ENCODE peak calls at places on chromosomes 12 and 14, in seven cellular contexts. One of them, this sample, is unnamed. For H3K4me1, the result is how much of the 10 kb centered on the place peaks cover.

GRCh38 chr12:94426049-94426448 is 33.6 kb downstream of the CEP83 start:
- DNase-seq in heart right ventricle: no peak
- DNase-seq in HepG2: no peak
- DNase-seq in tibial nerve: no peak
- DNase-seq in heart left ventricle: no peak
- DNase-seq in OCI-LY7: no peak
- DNase-seq in kidney: no peak
- DNase-seq in this sample: no peak

GRCh38 chr12:93696462-93696861 is 19.3 kb downstream of the CRADD start:
- DNase-seq in heart right ventricle: no peak
- DNase-seq in HepG2: no peak
- DNase-seq in tibial nerve: no peak
- DNase-seq in heart left ventricle: no peak
- DNase-seq in OCI-LY7: no peak
- DNase-seq in kidney: no peak
- DNase-seq in this sample: no peak

GRCh38 chr12:49190317-49190716 is 1.4 kb upstream of the TUBA1A start:
- DNase-seq in heart right ventricle: no peak
- DNase-seq in HepG2: no peak
- DNase-seq in tibial nerve: no peak
- DNase-seq in heart left ventricle: no peak
- DNase-seq in OCI-LY7: no peak
- DNase-seq in kidney: no peak
- DNase-seq in this sample: no peak

GRCh38 chr12:22935090-22935489 is 310.1 kb downstream of the ETNK1 start:
- DNase-seq in heart right ventricle: peak
- DNase-seq in HepG2: no peak
- DNase-seq in tibial nerve: no peak
- DNase-seq in heart left ventricle: peak
- DNase-seq in OCI-LY7: no peak
- DNase-seq in kidney: no peak
- DNase-seq in this sample: no peak

GRCh38 chr12:122659579-122659978 is 43.6 kb downstream of the HCAR2 start:
- DNase-seq in heart right ventricle: peak
- DNase-seq in HepG2: no peak
- DNase-seq in tibial nerve: no peak
- DNase-seq in heart left ventricle: peak
- DNase-seq in OCI-LY7: no peak
- DNase-seq in kidney: peak
- DNase-seq in this sample: no peak

GRCh38 chr12:1801285-1801975 is 18.9 kb upstream of the LRTM2 start:
- DNase-seq in heart right ventricle: no peak
- DNase-seq in HepG2: no peak
- DNase-seq in tibial nerve: peak
- DNase-seq in heart left ventricle: no peak
- DNase-seq in OCI-LY7: no peak
- DNase-seq in kidney: no peak
- DNase-seq in this sample: no peak

GRCh38 chr14:41037388-41037787 is 569.3 kb upstream of the LRFN5 start:
- DNase-seq in heart right ventricle: no peak
- DNase-seq in HepG2: no peak
- DNase-seq in tibial nerve: no peak
- DNase-seq in heart left ventricle: no peak
- DNase-seq in OCI-LY7: no peak
- DNase-seq in kidney: no peak
- DNase-seq in this sample: no peak

GRCh38 chr12:57370084-57370483 is 60.8 kb downstream of the R3HDM2 start:
- DNase-seq in heart right ventricle: no peak
- DNase-seq in HepG2: no peak
- DNase-seq in tibial nerve: no peak
- DNase-seq in heart left ventricle: no peak
- DNase-seq in OCI-LY7: no peak
- DNase-seq in kidney: no peak
- DNase-seq in this sample: no peak

GRCh38 chr12:64625243-64626077 is 15.2 kb downstream of the RASSF3 start:
- DNase-seq in heart right ventricle: peak
- DNase-seq in HepG2: peak
- DNase-seq in tibial nerve: no peak
- DNase-seq in heart left ventricle: peak
- DNase-seq in OCI-LY7: peak
- DNase-seq in kidney: peak
- DNase-seq in this sample: peak

GRCh38 chr12:76080729-76081415 is 3.6 kb downstream of the NAP1L1 start:
- DNase-seq in heart right ventricle: no peak
- DNase-seq in HepG2: peak
- DNase-seq in tibial nerve: no peak
- DNase-seq in heart left ventricle: no peak
- DNase-seq in OCI-LY7: peak
- DNase-seq in kidney: no peak
- DNase-seq in this sample: no peak

DNA sequence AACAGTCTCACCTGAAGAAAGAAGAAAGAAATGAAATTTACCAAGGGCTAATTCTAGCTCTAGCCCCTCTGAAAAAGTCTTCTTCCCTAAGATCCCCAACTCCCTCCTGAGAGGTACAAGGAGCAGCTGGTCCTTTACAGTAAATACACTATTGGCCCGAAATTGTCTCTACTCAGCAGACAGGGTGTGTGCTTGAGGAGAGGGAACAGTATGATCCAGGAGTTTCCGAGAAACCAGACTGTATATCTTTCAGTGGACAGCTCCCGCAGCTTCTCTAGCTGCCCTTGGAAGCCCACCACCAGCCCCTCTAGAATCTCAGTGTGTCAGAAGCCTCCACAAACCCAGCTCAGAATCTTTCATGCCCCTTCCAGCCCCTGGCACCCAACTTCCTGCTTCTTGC is 8.1 kb downstream of the GPR84 start:
- DNase-seq in heart right ventricle: no peak
- DNase-seq in HepG2: no peak
- DNase-seq in tibial nerve: no peak
- DNase-seq in heart left ventricle: no peak
- DNase-seq in OCI-LY7: no peak
- DNase-seq in kidney: no peak
- DNase-seq in this sample: no peak
- H3K4me1 ChIP-seq in heart right ventricle: under half
- H3K4me1 ChIP-seq in HepG2: half or more
- H3K4me1 ChIP-seq in tibial nerve: under half
- H3K4me1 ChIP-seq in heart left ventricle: under half
- H3K4me1 ChIP-seq in OCI-LY7: under half
- H3K4me1 ChIP-seq in kidney: under half
- H3K4me1 ChIP-seq in this sample: under half

GRCh38 chr12:27009926-27010325 is 4.3 kb downstream of the TM7SF3 start:
- DNase-seq in heart right ventricle: no peak
- DNase-seq in HepG2: no peak
- DNase-seq in tibial nerve: no peak
- DNase-seq in heart left ventricle: no peak
- DNase-seq in OCI-LY7: peak
- DNase-seq in kidney: no peak
- DNase-seq in this sample: no peak
- H3K4me1 ChIP-seq in heart right ventricle: under half
- H3K4me1 ChIP-seq in HepG2: half or more
- H3K4me1 ChIP-seq in tibial nerve: under half
- H3K4me1 ChIP-seq in heart left ventricle: under half
- H3K4me1 ChIP-seq in OCI-LY7: half or more
- H3K4me1 ChIP-seq in kidney: under half
- H3K4me1 ChIP-seq in this sample: under half

DNA sequence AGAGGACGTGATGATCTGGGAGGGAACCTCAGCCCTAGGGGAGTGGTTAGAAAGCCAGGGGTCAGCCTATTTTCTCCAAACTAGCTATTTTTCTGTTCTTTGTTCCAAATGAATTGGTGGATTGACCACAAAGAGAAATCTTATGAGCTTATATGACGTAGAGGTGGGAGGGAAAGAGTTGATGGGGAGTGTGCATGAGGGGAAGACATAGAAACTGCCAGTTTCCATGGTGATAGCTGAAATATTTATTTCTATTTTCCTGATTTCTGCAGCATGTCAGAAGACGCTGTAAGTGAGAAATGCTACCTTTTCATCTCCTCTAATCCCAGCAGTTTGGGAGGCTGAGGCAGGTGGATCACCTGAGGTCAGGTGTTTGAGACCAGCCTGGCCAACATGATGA is 51.4 kb upstream of the CISTR start:
- DNase-seq in heart right ventricle: no peak
- DNase-seq in HepG2: no peak
- DNase-seq in tibial nerve: no peak
- DNase-seq in heart left ventricle: no peak
- DNase-seq in OCI-LY7: no peak
- DNase-seq in kidney: no peak
- DNase-seq in this sample: no peak
- H3K4me1 ChIP-seq in heart right ventricle: under half
- H3K4me1 ChIP-seq in HepG2: half or more
- H3K4me1 ChIP-seq in tibial nerve: under half
- H3K4me1 ChIP-seq in heart left ventricle: under half
- H3K4me1 ChIP-seq in OCI-LY7: under half
- H3K4me1 ChIP-seq in kidney: under half
- H3K4me1 ChIP-seq in this sample: under half

GRCh38 chr12:131801254-131801866 is 26.8 kb upstream of the MMP17 start:
- DNase-seq in heart right ventricle: no peak
- DNase-seq in HepG2: no peak
- DNase-seq in tibial nerve: no peak
- DNase-seq in heart left ventricle: no peak
- DNase-seq in OCI-LY7: no peak
- DNase-seq in kidney: no peak
- DNase-seq in this sample: no peak
- H3K4me1 ChIP-seq in heart right ventricle: under half
- H3K4me1 ChIP-seq in HepG2: under half
- H3K4me1 ChIP-seq in tibial nerve: under half
- H3K4me1 ChIP-seq in heart left ventricle: under half
- H3K4me1 ChIP-seq in OCI-LY7: under half
- H3K4me1 ChIP-seq in kidney: under half
- H3K4me1 ChIP-seq in this sample: under half

DNA sequence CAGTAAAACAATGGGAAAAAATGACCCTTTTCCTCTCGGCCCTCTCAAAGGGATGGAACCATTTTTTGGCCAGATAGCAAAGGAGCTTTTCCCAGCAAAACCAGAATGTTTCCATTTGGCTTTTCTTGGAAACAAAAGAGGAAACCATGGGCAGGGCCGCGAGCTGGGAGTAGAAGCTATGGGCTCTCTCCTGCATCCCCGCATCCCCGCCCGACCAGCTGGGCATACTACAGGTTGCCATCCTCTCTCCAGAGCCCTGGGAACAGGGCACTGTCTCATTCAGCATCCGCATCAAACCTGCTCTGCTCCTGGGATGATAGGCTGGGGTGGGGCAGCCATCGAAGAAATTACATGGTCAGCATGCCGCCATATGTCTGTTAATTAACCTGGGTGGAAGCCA is 20.9 kb downstream of the CD9 start:
- DNase-seq in heart right ventricle: no peak
- DNase-seq in HepG2: no peak
- DNase-seq in tibial nerve: no peak
- DNase-seq in heart left ventricle: no peak
- DNase-seq in OCI-LY7: no peak
- DNase-seq in kidney: no peak
- DNase-seq in this sample: no peak
- H3K4me1 ChIP-seq in heart right ventricle: half or more
- H3K4me1 ChIP-seq in HepG2: half or more
- H3K4me1 ChIP-seq in tibial nerve: half or more
- H3K4me1 ChIP-seq in heart left ventricle: half or more
- H3K4me1 ChIP-seq in OCI-LY7: under half
- H3K4me1 ChIP-seq in kidney: under half
- H3K4me1 ChIP-seq in this sample: half or more

GRCh38 chr12:97754306-97754705 is 291.7 kb downstream of the RMST start:
- DNase-seq in heart right ventricle: no peak
- DNase-seq in HepG2: no peak
- DNase-seq in tibial nerve: no peak
- DNase-seq in heart left ventricle: no peak
- DNase-seq in OCI-LY7: no peak
- DNase-seq in kidney: no peak
- DNase-seq in this sample: no peak
- H3K4me1 ChIP-seq in heart right ventricle: under half
- H3K4me1 ChIP-seq in HepG2: under half
- H3K4me1 ChIP-seq in tibial nerve: under half
- H3K4me1 ChIP-seq in heart left ventricle: under half
- H3K4me1 ChIP-seq in OCI-LY7: under half
- H3K4me1 ChIP-seq in kidney: under half
- H3K4me1 ChIP-seq in this sample: under half

DNA sequence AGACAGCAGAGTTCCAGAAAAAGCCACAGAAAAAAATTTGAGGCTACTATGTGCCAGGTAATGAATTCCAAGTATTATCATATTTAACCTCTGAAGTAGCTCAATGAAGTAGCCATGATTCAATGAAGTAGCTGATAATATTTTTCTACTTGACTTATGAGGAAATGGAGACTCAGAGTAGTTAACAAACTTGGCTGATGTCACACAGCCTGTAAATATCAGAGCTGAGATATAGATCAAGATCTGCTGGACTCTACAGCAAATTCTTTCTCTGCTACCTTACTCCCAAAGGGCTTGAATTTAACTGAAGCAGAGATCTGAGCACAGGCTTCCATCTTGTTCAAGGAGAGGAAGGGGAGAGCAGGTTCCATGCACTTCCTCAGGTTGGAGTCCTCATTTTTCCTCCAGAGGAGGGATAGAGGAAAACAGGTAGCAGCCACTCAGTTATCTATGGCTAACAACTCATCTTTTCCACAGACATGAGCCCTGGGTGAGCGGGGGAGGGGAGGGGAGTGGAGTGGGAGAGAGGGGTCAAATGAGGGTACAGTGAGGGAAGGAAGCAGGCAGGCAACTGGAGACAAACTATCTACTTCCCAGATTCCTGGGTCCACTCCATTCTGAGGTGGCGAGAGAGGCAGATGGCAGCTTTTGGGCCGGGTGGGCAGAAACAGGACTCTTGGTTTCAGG is 2.4 kb upstream of the ZNF385A start:
- DNase-seq in heart right ventricle: no peak
- DNase-seq in HepG2: no peak
- DNase-seq in tibial nerve: no peak
- DNase-seq in heart left ventricle: no peak
- DNase-seq in OCI-LY7: no peak
- DNase-seq in kidney: no peak
- DNase-seq in this sample: no peak
- H3K4me1 ChIP-seq in heart right ventricle: under half
- H3K4me1 ChIP-seq in HepG2: under half
- H3K4me1 ChIP-seq in tibial nerve: under half
- H3K4me1 ChIP-seq in heart left ventricle: under half
- H3K4me1 ChIP-seq in OCI-LY7: under half
- H3K4me1 ChIP-seq in kidney: under half
- H3K4me1 ChIP-seq in this sample: under half

DNA sequence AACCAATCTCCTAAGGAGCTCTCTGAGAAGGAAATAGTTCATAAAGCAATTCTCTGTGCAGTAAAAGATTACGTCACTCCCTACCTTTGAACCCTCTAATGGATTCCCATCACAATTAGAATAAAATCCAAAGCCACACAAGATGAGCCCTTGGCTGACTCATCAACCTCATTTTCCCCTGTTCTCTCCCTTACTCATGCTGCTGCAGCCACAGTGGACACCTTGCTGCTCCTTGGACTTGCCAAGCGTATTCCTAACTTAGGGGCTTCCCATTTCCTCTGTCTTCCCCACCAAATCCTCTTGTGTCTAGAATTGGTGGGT is 7.0 kb upstream of the TSPAN8 start:
- DNase-seq in heart right ventricle: no peak
- DNase-seq in HepG2: peak
- DNase-seq in tibial nerve: no peak
- DNase-seq in heart left ventricle: no peak
- DNase-seq in OCI-LY7: no peak
- DNase-seq in kidney: no peak
- DNase-seq in this sample: no peak
- H3K4me1 ChIP-seq in heart right ventricle: under half
- H3K4me1 ChIP-seq in HepG2: half or more
- H3K4me1 ChIP-seq in tibial nerve: under half
- H3K4me1 ChIP-seq in heart left ventricle: under half
- H3K4me1 ChIP-seq in OCI-LY7: under half
- H3K4me1 ChIP-seq in kidney: under half
- H3K4me1 ChIP-seq in this sample: under half

This sample was measured in thoracic aorta.